ENCODE peak calls at places on chromosomes 1 and 21, in five cellular contexts. One of them, this sample, is unnamed.

GRCh38 chr1:15412843-15413242 is 3.2 kb downstream of the EFHD2 start:
- DNase-seq in heart left ventricle: no peak
- DNase-seq in GM13976: no peak
- DNase-seq in WERI-Rb-1: no peak
- DNase-seq in HFF-Myc: no peak
- DNase-seq in this sample: no peak

GRCh38 chr21:42062543-42063022 is 8.5 kb upstream of the UMODL1 start:
- DNase-seq in heart left ventricle: no peak
- DNase-seq in GM13976: peak; percentile 86
- DNase-seq in WERI-Rb-1: peak; percentile 54
- DNase-seq in HFF-Myc: no peak
- DNase-seq in this sample: peak; percentile 86

GRCh38 chr21:43342301-43342881 is 84.5 kb downstream of the SIK1 start:
- DNase-seq in heart left ventricle: no peak
- DNase-seq in GM13976: no peak
- DNase-seq in WERI-Rb-1: no peak
- DNase-seq in HFF-Myc: no peak
- DNase-seq in this sample: no peak

GRCh38 chr1:6001992-6002576 is 9.9 kb upstream of the NPHP4 start:
- DNase-seq in heart left ventricle: peak; percentile 76
- DNase-seq in GM13976: no peak
- DNase-seq in WERI-Rb-1: no peak
- DNase-seq in HFF-Myc: no peak
- DNase-seq in this sample: no peak

GRCh38 chr1:220430059-220430458 is 97.9 kb upstream of the MARK1 start:
- DNase-seq in heart left ventricle: no peak
- DNase-seq in GM13976: no peak
- DNase-seq in WERI-Rb-1: no peak
- DNase-seq in HFF-Myc: no peak
- DNase-seq in this sample: no peak

GRCh38 chr1:174746024-174746808 is 253.5 kb upstream of the CACYBP start:
- DNase-seq in heart left ventricle: no peak
- DNase-seq in GM13976: no peak
- DNase-seq in WERI-Rb-1: no peak
- DNase-seq in HFF-Myc: no peak
- DNase-seq in this sample: no peak

GRCh38 chr1:8516793-8517556 is 199.1 kb downstream of the SLC45A1 start:
- DNase-seq in heart left ventricle: no peak
- DNase-seq in GM13976: no peak
- DNase-seq in WERI-Rb-1: peak; percentile 87
- DNase-seq in HFF-Myc: peak; percentile 50
- DNase-seq in this sample: no peak

GRCh38 chr1:176996455-176997090 is 167.9 kb downstream of the ASTN1 start:
- DNase-seq in heart left ventricle: no peak
- DNase-seq in GM13976: no peak
- DNase-seq in WERI-Rb-1: no peak
- DNase-seq in HFF-Myc: no peak
- DNase-seq in this sample: no peak

GRCh38 chr1:150142083-150142482 is 7.6 kb upstream of the PLEKHO1 start:
- DNase-seq in heart left ventricle: no peak
- DNase-seq in GM13976: no peak
- DNase-seq in WERI-Rb-1: no peak
- DNase-seq in HFF-Myc: no peak
- DNase-seq in this sample: no peak

GRCh38 chr1:53075206-53075605 is 13.2 kb downstream of the PODN start:
- DNase-seq in heart left ventricle: no peak
- DNase-seq in GM13976: no peak
- DNase-seq in WERI-Rb-1: no peak
- DNase-seq in HFF-Myc: no peak
- DNase-seq in this sample: no peak

GRCh38 chr1:42845866-42846256 is 552 bp upstream of the ZNF691 start:
- DNase-seq in heart left ventricle: no peak
- DNase-seq in GM13976: no peak
- DNase-seq in WERI-Rb-1: no peak
- DNase-seq in HFF-Myc: no peak
- DNase-seq in this sample: no peak

GRCh38 chr21:33023574-33024277 is 2.0 kb upstream of the OLIG2 start:
- DNase-seq in heart left ventricle: no peak
- DNase-seq in GM13976: peak; percentile 37
- DNase-seq in WERI-Rb-1: no peak
- DNase-seq in HFF-Myc: no peak
- DNase-seq in this sample: peak; percentile 28

GRCh38 chr1:197958861-197959260 is 41.7 kb downstream of the LHX9 start:
- DNase-seq in heart left ventricle: no peak
- DNase-seq in GM13976: no peak
- DNase-seq in WERI-Rb-1: no peak
- DNase-seq in HFF-Myc: no peak
- DNase-seq in this sample: no peak

GRCh38 chr1:26336477-26337205 is 17.3 kb downstream of the CRYBG2 start:
- DNase-seq in heart left ventricle: peak; percentile 54
- DNase-seq in GM13976: peak; percentile 93
- DNase-seq in WERI-Rb-1: peak; percentile 93
- DNase-seq in HFF-Myc: no peak
- DNase-seq in this sample: peak; percentile 86

GRCh38 chr1:201495447-201496295 is 11.3 kb downstream of the CSRP1 start:
- DNase-seq in heart left ventricle: peak; percentile 86
- DNase-seq in GM13976: no peak
- DNase-seq in WERI-Rb-1: peak; percentile 92
- DNase-seq in HFF-Myc: no peak
- DNase-seq in this sample: no peak

GRCh38 chr1:36572906-36573305 is 90.2 kb upstream of the CSF3R start:
- DNase-seq in heart left ventricle: no peak
- DNase-seq in GM13976: no peak
- DNase-seq in WERI-Rb-1: peak; percentile 86
- DNase-seq in HFF-Myc: no peak
- DNase-seq in this sample: no peak

GRCh38 chr1:24199291-24199900 is 12.3 kb upstream of the IFNLR1 start:
- DNase-seq in heart left ventricle: peak; percentile 56
- DNase-seq in GM13976: peak; percentile 80
- DNase-seq in WERI-Rb-1: peak; percentile 69
- DNase-seq in HFF-Myc: no peak
- DNase-seq in this sample: peak; percentile 77

GRCh38 chr1:203522237-203522636 is 28.3 kb downstream of the OPTC start:
- DNase-seq in heart left ventricle: no peak
- DNase-seq in GM13976: no peak
- DNase-seq in WERI-Rb-1: peak; percentile 91
- DNase-seq in HFF-Myc: no peak
- DNase-seq in this sample: no peak
- TF ChIP-seq CTCF in heart left ventricle: no peak
- TF ChIP-seq CTCF in GM13976: no peak
- TF ChIP-seq CTCF in WERI-Rb-1: peak; percentile 17
- TF ChIP-seq CTCF in HFF-Myc: no peak
- TF ChIP-seq CTCF in this sample: no peak

GRCh38 chr1:30569384-30569783 is 154.0 kb downstream of the MATN1 start:
- DNase-seq in heart left ventricle: no peak
- DNase-seq in GM13976: no peak
- DNase-seq in WERI-Rb-1: no peak
- DNase-seq in HFF-Myc: no peak
- DNase-seq in this sample: no peak

GRCh38 chr1:30571380-30571779 is 152.0 kb downstream of the MATN1 start:
- DNase-seq in heart left ventricle: no peak
- DNase-seq in GM13976: no peak
- DNase-seq in WERI-Rb-1: no peak
- DNase-seq in HFF-Myc: no peak
- DNase-seq in this sample: peak; percentile 2

GRCh38 chr1:30575066-30575465 is 148.3 kb downstream of the MATN1 start:
- DNase-seq in heart left ventricle: no peak
- DNase-seq in GM13976: no peak
- DNase-seq in WERI-Rb-1: no peak
- DNase-seq in HFF-Myc: no peak
- DNase-seq in this sample: no peak

DNA sequence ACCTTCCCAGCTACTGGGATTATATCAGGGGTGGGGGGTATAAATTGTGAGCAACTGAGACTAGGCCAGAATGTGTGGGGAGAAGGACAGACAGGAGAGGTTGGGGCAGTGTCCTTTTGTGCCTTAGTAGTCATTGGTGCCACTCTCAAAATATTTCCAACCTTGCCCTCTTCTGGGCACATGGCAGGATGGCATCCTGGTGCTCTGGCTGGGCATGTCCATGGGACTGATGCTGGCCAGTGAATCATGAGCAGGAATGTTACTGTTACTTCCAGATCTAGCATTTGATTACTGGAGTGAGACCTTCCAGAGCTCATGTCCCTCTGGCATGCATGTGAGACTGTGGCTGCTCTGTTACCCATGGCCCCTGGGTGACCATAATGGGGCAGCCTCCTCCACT is 151.2 kb downstream of the MATN1 start:
- DNase-seq in heart left ventricle: no peak
- DNase-seq in GM13976: no peak
- DNase-seq in WERI-Rb-1: no peak
- DNase-seq in HFF-Myc: no peak
- DNase-seq in this sample: no peak
- TF ChIP-seq CTCF in heart left ventricle: peak; percentile 20
- TF ChIP-seq CTCF in GM13976: no peak
- TF ChIP-seq CTCF in WERI-Rb-1: no peak
- TF ChIP-seq CTCF in HFF-Myc: peak; percentile 3
- TF ChIP-seq CTCF in this sample: no peak

GRCh38 chr1:211352985-211353515 is 26.4 kb downstream of the TRAF5 start:
- DNase-seq in heart left ventricle: no peak
- DNase-seq in GM13976: peak; percentile 69
- DNase-seq in WERI-Rb-1: peak; percentile 82
- DNase-seq in HFF-Myc: no peak
- DNase-seq in this sample: peak; percentile 69
- TF ChIP-seq CTCF in heart left ventricle: peak; percentile 44
- TF ChIP-seq CTCF in GM13976: peak; percentile 55
- TF ChIP-seq CTCF in WERI-Rb-1: peak; percentile 92
- TF ChIP-seq CTCF in HFF-Myc: peak; percentile 84
- TF ChIP-seq CTCF in this sample: peak; percentile 76

DNA sequence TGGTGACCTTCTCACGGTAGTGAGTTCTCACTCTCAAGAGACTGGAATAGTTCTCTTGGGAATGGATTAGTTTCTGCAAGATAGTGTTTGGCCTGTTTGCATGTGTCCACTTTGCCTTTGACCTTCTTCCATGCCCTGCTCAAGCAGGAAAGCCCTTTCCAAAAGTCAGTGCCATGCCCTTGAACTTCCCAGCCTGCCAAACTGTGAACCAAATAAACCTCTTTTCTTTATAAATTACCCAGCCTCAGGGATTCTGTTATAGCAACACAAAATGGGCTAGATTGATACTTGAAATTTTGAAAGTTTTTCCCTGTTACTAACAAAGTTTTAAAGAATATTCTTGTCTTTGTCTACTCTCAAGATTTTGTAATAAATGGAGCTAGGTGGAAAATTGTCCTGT is 139.6 kb downstream of the SLC35F3 start:
- DNase-seq in heart left ventricle: no peak
- DNase-seq in GM13976: no peak
- DNase-seq in WERI-Rb-1: no peak
- DNase-seq in HFF-Myc: no peak
- DNase-seq in this sample: no peak
- TF ChIP-seq CTCF in heart left ventricle: no peak
- TF ChIP-seq CTCF in GM13976: no peak
- TF ChIP-seq CTCF in WERI-Rb-1: no peak
- TF ChIP-seq CTCF in HFF-Myc: no peak
- TF ChIP-seq CTCF in this sample: no peak

DNA sequence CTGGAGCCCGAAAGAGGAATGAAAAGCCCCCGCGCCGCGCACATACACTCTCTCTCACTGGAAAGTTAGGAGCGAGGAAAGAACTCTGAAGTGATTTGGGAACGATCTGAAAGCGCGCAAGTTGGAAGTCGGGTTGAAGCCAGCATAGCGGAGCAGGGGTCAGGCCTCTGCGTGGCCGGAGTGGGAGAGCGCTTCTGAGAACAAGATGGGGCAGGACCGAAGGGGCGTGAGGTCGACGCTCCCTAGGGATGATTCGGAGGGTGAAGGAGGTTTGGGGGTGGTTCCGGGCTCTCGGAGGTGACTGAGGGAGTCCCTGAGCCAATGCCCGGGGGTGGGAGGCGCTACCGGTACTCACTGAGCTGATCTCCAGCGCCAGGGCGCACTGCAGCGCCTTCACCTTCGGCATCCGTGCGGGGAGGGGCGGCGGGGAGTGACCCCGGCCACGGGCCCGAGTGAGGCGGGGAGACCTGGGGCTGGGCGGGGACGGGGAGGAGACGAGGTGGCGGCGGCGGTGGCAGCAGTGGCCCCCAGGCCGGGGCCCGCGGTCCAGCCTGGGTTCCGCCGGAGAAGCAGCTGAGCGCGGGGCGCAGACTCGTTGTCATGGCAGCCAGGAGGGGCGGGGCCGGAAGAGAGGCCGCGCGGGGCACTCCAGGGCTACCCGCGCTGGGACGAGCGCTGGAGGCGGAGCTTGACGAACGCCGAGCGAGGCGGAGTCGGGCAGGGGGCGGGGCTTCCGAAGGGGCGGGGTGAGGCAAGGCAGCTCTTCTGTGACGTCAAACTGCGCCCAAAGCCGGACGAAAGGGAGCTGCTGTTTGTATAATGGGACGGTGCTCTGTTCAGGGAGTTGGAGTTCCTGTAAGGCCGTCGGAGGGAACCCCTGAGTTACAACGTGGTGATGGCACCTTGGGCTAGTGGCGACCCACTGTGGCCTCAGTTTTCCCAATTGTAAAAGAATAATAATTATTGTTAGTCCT is at the start of gene SPATA6:
- DNase-seq in heart left ventricle: peak; percentile 98
- DNase-seq in GM13976: peak; percentile 97
- DNase-seq in WERI-Rb-1: peak; percentile 97
- DNase-seq in HFF-Myc: peak; percentile 69
- DNase-seq in this sample: peak; percentile 97
- TF ChIP-seq CTCF in heart left ventricle: no peak
- TF ChIP-seq CTCF in GM13976: no peak
- TF ChIP-seq CTCF in WERI-Rb-1: no peak
- TF ChIP-seq CTCF in HFF-Myc: no peak
- TF ChIP-seq CTCF in this sample: no peak

DNA sequence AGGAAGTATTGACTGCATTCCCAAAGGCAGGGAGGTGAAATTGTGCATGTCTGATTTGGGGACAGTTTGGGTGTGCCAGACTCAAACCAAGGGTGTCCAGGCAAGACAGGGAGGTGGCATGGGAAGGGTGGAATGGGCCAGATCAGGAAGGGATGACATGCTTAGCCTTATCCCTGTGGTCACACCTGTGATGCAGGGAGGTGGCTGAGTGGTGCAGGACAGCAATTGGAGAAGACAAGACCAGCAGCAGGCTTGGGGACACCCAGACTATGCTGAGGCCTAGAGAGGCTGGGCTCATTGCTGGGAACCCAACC is 4.0 kb downstream of the FOXO6 start:
- DNase-seq in heart left ventricle: no peak
- DNase-seq in GM13976: no peak
- DNase-seq in WERI-Rb-1: no peak
- DNase-seq in HFF-Myc: no peak
- DNase-seq in this sample: peak; percentile 26
- TF ChIP-seq CTCF in heart left ventricle: no peak
- TF ChIP-seq CTCF in GM13976: no peak
- TF ChIP-seq CTCF in WERI-Rb-1: no peak
- TF ChIP-seq CTCF in HFF-Myc: no peak
- TF ChIP-seq CTCF in this sample: no peak

This sample was measured in GM13977.